ENCODE peak calls at places on chromosome 12, in six cellular contexts. Z is lower lobe of right lung, W is GM12878, H is GM12865, S is brain microvascular endothelial cell, P is left ventricle myocardium inferior. E is an unnamed sample.
A peak's percentile ranks its signal among the peaks of the same experiment; 100 is the strongest.

GRCh38 chr12:67415473-67415872 is 146.3 kb downstream of the CAND1 start:
- DNase-seq in Z (no peak), W (no peak), H (peak; percentile 28), S (peak; percentile 62), P (no peak), E (peak; percentile 41)

GRCh38 chr12:67795235-67795634 is 146.7 kb downstream of the DYRK2 start:
- DNase-seq in Z (no peak), W (no peak), H (no peak), S (peak; percentile 11), P (no peak), E (peak; percentile 18)

GRCh38 chr12:114866331-114866730 is 182.4 kb upstream of the TBX3 start:
- DNase-seq in Z (no peak), W (no peak), H (no peak), S (no peak), P (no peak), E (no peak)

GRCh38 chr12:121284551-121285390 is 11.7 kb downstream of the CAMKK2 start:
- DNase-seq in Z (no peak), W (no peak), H (no peak), S (no peak), P (no peak), E (no peak)

GRCh38 chr12:118103231-118103600 is 595 bp downstream of the VSIG10 start:
- DNase-seq in Z (no peak), W (no peak), H (peak; percentile 29), S (no peak), P (no peak), E (no peak)

GRCh38 chr12:1614360-1614759 is 14.7 kb upstream of the WNT5B start:
- DNase-seq in Z (no peak), W (no peak), H (no peak), S (no peak), P (no peak), E (no peak)

GRCh38 chr12:46240436-46240835 is 28.4 kb downstream of the SLC38A1 start:
- DNase-seq in Z (no peak), W (no peak), H (no peak), S (no peak), P (no peak), E (no peak)

GRCh38 chr12:42440608-42441007 is 114.6 kb downstream of the PPHLN1 start:
- DNase-seq in Z (no peak), W (no peak), H (no peak), S (no peak), P (no peak), E (no peak)

GRCh38 chr12:40152783-40153383 is 47.0 kb upstream of the SLC2A13 start:
- DNase-seq in Z (peak; percentile 52), W (no peak), H (peak; percentile 70), S (peak; percentile 51), P (peak; percentile 30), E (peak; percentile 59)

GRCh38 chr12:321606-322326 is 59.1 kb upstream of the SLC6A13 start:
- DNase-seq in Z (no peak), W (no peak), H (no peak), S (no peak), P (no peak), E (peak; percentile 55)

GRCh38 chr12:6336859-6337744 is 4.8 kb downstream of the TNFRSF1A start:
- DNase-seq in Z (no peak), W (no peak), H (peak; percentile 66), S (no peak), P (no peak), E (peak; percentile 49)

GRCh38 chr12:104410786-104411185 is 46.0 kb upstream of the CHST11 start:
- DNase-seq in Z (no peak), W (no peak), H (no peak), S (no peak), P (no peak), E (peak; percentile 18)

GRCh38 chr12:119704065-119704747 is 36.3 kb downstream of the PRKAB1 start:
- DNase-seq in Z (no peak), W (no peak), H (no peak), S (peak; percentile 42), P (peak; percentile 55), E (peak; percentile 22)

GRCh38 chr12:77122236-77122635 is 56.9 kb upstream of the E2F7 start:
- DNase-seq in Z (no peak), W (no peak), H (no peak), S (peak; percentile 98), P (no peak), E (peak; percentile 94)

GRCh38 chr12:11693626-11694025 is 44.2 kb downstream of the ETV6 start:
- DNase-seq in Z (no peak), W (no peak), H (no peak), S (no peak), P (no peak), E (no peak)

GRCh38 chr12:67096533-67097318 is 172.4 kb upstream of the CAND1 start:
- DNase-seq in Z (no peak), W (no peak), H (no peak), S (no peak), P (no peak), E (no peak)

GRCh38 chr12:84805474-84805858 is 107.1 kb downstream of the SLC6A15 start:
- DNase-seq in Z (no peak), W (no peak), H (no peak), S (no peak), P (no peak), E (no peak)

GRCh38 chr12:10802587-10802986 is at the start of gene TAS2R7:
- DNase-seq in Z (no peak), W (no peak), H (no peak), S (no peak), P (no peak), E (no peak)

GRCh38 chr12:94174576-94174975 is 26.2 kb downstream of the PLXNC1 start:
- DNase-seq in Z (peak; percentile 66), W (no peak), H (peak; percentile 75), S (no peak), P (peak; percentile 37), E (no peak)

DNA sequence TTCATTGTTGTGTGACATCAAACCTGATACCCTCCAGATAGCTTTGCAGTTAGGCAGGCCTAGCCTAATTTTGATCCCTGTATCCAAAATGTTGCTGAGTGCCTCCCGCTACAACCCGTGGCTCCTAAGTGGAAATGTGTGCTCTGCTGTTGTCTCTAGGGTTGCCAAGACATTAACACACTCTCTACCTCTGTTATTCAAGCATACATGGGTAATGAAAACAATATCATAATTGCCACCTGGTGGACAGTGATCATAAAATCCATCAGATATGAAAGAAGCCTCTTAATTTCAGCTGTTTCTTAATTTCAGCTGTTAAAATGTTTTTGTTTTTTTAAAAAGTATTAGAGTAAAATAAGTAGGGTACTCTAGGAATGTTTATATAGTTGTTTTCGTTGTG is 93.5 kb downstream of the PLEKHA5 start:
- DNase-seq in Z (no peak), W (no peak), H (peak; percentile 17), S (no peak), P (no peak), E (peak; percentile 45)
- TF ChIP-seq CTCF in Z (no peak), W (peak; percentile 14), H (no peak), S (peak; percentile 28), P (peak; percentile 37), E (peak; percentile 28)

GRCh38 chr12:26798669-26799068 is 34.3 kb downstream of the ITPR2 start:
- DNase-seq in Z (no peak), W (no peak), H (no peak), S (no peak), P (no peak), E (no peak)

GRCh38 chr12:26800347-26800746 is 32.6 kb downstream of the ITPR2 start:
- DNase-seq in Z (no peak), W (no peak), H (no peak), S (no peak), P (no peak), E (no peak)

GRCh38 chr12:26799741-26800140 is 33.3 kb downstream of the ITPR2 start:
- DNase-seq in Z (no peak), W (no peak), H (peak; percentile 47), S (no peak), P (no peak), E (no peak)

GRCh38 chr12:26795899-26796298 is 37.1 kb downstream of the ITPR2 start:
- DNase-seq in Z (no peak), W (no peak), H (no peak), S (no peak), P (no peak), E (no peak)

DNA sequence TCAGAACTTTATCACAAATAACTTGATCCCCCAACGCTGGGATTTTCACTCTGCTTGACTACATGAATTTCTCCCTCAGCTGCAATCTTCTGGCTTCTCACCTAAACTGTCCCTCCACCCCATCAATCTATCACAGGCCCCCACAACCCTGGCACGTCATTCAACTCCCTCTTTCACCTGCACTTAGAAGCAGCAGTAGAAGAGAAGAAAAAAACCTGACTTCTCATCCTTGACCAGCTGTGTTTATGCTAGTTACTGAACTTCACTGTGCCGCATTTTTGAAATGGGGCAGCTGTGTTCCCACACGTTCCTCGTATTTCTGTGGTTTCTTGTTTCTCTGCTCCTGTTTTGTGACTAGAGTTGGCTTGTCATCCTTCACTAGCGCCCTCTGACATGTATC is 35.0 kb downstream of the ITPR2 start:
- DNase-seq in Z (no peak), W (peak; percentile 53), H (no peak), S (peak; percentile 41), P (no peak), E (peak; percentile 45)
- H3K4me3 ChIP-seq in Z (no peak overlapping the region), W (peak overlapping the region; percentile 29), H (no peak overlapping the region), S (no peak overlapping the region), P (no peak overlapping the region), E (no peak overlapping the region)

GRCh38 chr12:56256326-56256960 is 1.7 kb downstream of the ANKRD52 start:
- DNase-seq in Z (no peak), W (no peak), H (no peak), S (no peak), P (no peak), E (peak; percentile 33)
- TF ChIP-seq CTCF in Z (no peak), W (no peak), H (no peak), S (peak; percentile 50), P (no peak), E (peak; percentile 21)

GRCh38 chr12:4275869-4276253 is 2.3 kb downstream of the CCND2 start:
- DNase-seq in Z (no peak), W (no peak), H (no peak), S (no peak), P (no peak), E (no peak)

GRCh38 chr12:4274960-4275868 is 1.7 kb downstream of the CCND2 start:
- DNase-seq in Z (no peak), W (no peak), H (no peak), S (no peak), P (no peak), E (peak; percentile 36)

GRCh38 chr12:4277205-4277543 is 3.6 kb downstream of the CCND2 start:
- DNase-seq in Z (no peak), W (no peak), H (no peak), S (no peak), P (no peak), E (no peak)

GRCh38 chr12:4277856-4278581 is 4.5 kb downstream of the CCND2 start:
- DNase-seq in Z (no peak), W (no peak), H (no peak), S (no peak), P (no peak), E (no peak)

DNA sequence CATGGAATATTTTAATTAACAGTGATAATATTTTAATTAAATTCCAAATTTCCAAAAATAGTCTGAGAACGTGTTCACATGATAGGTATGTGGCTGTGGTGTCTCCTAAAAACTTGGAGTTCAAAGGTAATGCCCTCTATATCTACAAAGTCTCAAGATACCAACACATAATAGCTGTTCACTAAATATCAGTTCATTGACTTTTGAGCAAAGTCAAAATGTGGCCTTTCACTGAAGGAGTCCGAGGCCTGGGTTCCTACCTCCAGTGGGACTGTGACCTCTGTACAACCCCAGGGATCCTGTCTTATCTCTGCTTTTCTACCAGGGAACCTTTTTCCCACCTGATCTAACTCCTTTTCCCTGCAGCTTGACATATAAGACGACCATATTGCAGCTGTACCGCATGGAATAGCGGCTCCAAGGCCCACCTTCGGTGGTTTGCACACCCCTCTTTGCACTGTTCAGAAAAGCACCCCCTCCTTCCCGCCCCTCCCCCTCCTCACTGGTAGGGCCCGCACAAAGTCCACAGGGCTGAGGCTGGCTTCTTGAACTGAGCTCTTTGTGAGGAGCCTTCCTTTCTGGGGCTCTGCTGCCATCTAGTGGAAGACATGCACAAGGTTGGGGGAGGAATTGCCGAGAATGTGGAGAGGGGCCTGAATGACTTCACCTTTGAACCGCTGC is 3.1 kb downstream of the CCND2 start:
- DNase-seq in Z (peak; percentile 85), W (peak; percentile 78), H (peak; percentile 94), S (peak; percentile 78), P (peak; percentile 82), E (peak; percentile 95)
- H3K4me3 ChIP-seq in Z (peak overlapping the region; percentile 77), W (peak overlapping the region; percentile 99), H (peak overlapping the region; percentile 87), S (no peak overlapping the region), P (peak overlapping the region; percentile 86), E (no peak overlapping the region)